ENCODE peak calls at places on chromosomes 2 and 18, in eight cellular contexts. T is A549, C is HepG2, R is fibroblast of mammary gland, B is ovary, U is GM23338, A is AG10803, V is GM12864. P is an unnamed sample.
A peak's percentile ranks its signal among the peaks of the same experiment; 100 is the strongest.

GRCh38 chr2:219309278-219309677 is at the start of gene PTPRN:
- DNase-seq in T (no peak), C (no peak), R (peak; percentile 79), B (no peak), U (peak; percentile 96), A (peak; percentile 40), V (no peak), P (no peak)

GRCh38 chr2:81672923-81673322 is 1368.4 kb upstream of the LRRTM1 start:
- DNase-seq in T (no peak), C (no peak), R (no peak), B (no peak), U (no peak), A (no peak), V (no peak), P (no peak)

GRCh38 chr2:118817469-118817868 is 30.0 kb downstream of the EN1 start:
- DNase-seq in T (no peak), C (no peak), R (no peak), B (no peak), U (no peak), A (no peak), V (no peak), P (no peak)

GRCh38 chr2:10720306-10720705 is 1.1 kb upstream of the ATP6V1C2 start:
- DNase-seq in T (no peak), C (no peak), R (no peak), B (no peak), U (no peak), A (no peak), V (no peak), P (no peak)

GRCh38 chr2:45236268-45236667 is 227.0 kb upstream of the SIX2 start:
- DNase-seq in T (no peak), C (no peak), R (no peak), B (no peak), U (no peak), A (no peak), V (no peak), P (no peak)

GRCh38 chr2:61065706-61066688 is at the start of gene SANBR:
- DNase-seq in T (peak; percentile 75), C (peak; percentile 78), R (peak; percentile 63), B (peak; percentile 81), U (peak; percentile 94), A (peak; percentile 75), V (peak; percentile 37), P (peak; percentile 76)

GRCh38 chr2:120565929-120566328 is 169.7 kb upstream of the GLI2 start:
- DNase-seq in T (no peak), C (peak; percentile 44), R (no peak), B (no peak), U (no peak), A (no peak), V (no peak), P (no peak)

GRCh38 chr2:75064691-75065396 is 106.4 kb downstream of the POLE4 start:
- DNase-seq in T (peak; percentile 42), C (peak; percentile 32), R (peak; percentile 51), B (no peak), U (peak; percentile 77), A (peak; percentile 29), V (peak; percentile 27), P (peak; percentile 67)

GRCh38 chr2:105774781-105775337 is 30.1 kb downstream of the NCK2 start:
- DNase-seq in T (no peak), C (no peak), R (no peak), B (no peak), U (no peak), A (no peak), V (no peak), P (no peak)

GRCh38 chr2:127086800-127087737 is 19.9 kb downstream of the BIN1 start:
- DNase-seq in T (no peak), C (no peak), R (peak; percentile 93), B (peak; percentile 94), U (peak; percentile 67), A (peak; percentile 51), V (no peak), P (peak; percentile 65)

GRCh38 chr2:26649322-26649721 is 8.2 kb upstream of the CIB4 start:
- DNase-seq in T (no peak), C (no peak), R (no peak), B (no peak), U (no peak), A (peak; percentile 16), V (no peak), P (no peak)

GRCh38 chr2:226772389-226773179 is 27.0 kb downstream of the IRS1 start:
- DNase-seq in T (no peak), C (peak; percentile 69), R (no peak), B (no peak), U (no peak), A (no peak), V (peak; percentile 80), P (no peak)

GRCh38 chr18:57003342-57003741 is 143.5 kb upstream of the BOD1L2 start:
- DNase-seq in T (no peak), C (no peak), R (no peak), B (no peak), U (no peak), A (no peak), V (no peak), P (no peak)

GRCh38 chr18:47286776-47287410 is 35.4 kb upstream of the SKOR2 start:
- DNase-seq in T (no peak), C (no peak), R (no peak), B (no peak), U (no peak), A (no peak), V (no peak), P (no peak)

GRCh38 chr18:26649193-26649543 is 100.8 kb upstream of the KCTD1 start:
- DNase-seq in T (no peak), C (no peak), R (no peak), B (no peak), U (no peak), A (no peak), V (no peak), P (no peak)

GRCh38 chr2:240574386-240575100 is 6.3 kb downstream of the RNPEPL1 start:
- DNase-seq in T (no peak), C (no peak), R (no peak), B (no peak), U (no peak), A (no peak), V (no peak), P (no peak)

GRCh38 chr2:120596990-120597594 is 138.6 kb upstream of the GLI2 start:
- DNase-seq in T (no peak), C (no peak), R (peak; percentile 89), B (peak; percentile 45), U (no peak), A (peak; percentile 95), V (no peak), P (no peak)

GRCh38 chr2:160365691-160366367 is 127.8 kb downstream of the RBMS1 start:
- DNase-seq in T (no peak), C (no peak), R (peak; percentile 54), B (no peak), U (no peak), A (peak; percentile 74), V (no peak), P (no peak)

GRCh38 chr2:106181064-106181463 is 13.0 kb downstream of the UXS1 start:
- DNase-seq in T (no peak), C (no peak), R (no peak), B (no peak), U (no peak), A (no peak), V (no peak), P (no peak)

GRCh38 chr2:233418761-233419625 is 64.7 kb downstream of the DGKD start:
- DNase-seq in T (peak; percentile 47), C (no peak), R (peak; percentile 24), B (no peak), U (no peak), A (no peak), V (peak; percentile 60), P (no peak)

DNA sequence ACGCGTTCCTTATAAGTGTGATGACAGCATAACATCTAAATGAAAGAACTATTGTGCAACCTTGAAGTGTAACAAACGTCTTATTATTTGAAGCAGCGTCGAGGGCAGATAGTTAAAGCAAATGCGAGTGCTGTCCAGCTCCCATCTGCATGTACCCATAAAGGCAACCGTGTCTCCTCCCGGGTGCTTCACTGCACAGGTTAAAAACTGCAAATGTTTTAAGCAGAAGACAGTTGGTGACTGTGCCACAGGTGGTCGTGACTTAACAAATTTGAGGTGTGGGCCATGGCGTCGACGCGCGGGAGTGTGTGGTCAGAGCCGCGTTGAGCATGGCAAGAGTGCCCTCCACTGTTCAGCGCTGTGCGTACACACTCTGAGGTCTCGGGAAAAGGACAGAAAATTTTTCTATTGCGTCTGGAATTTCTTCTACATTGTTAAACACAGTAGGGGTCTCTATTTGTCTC is 6.4 kb downstream of the SALL3 start:
- DNase-seq in T (peak; percentile 10), C (peak; percentile 17), R (peak; percentile 6), B (no peak), U (peak; percentile 75), A (no peak), V (no peak), P (peak; percentile 52)
- TF ChIP-seq CTCF in T (peak; percentile 51), C (peak; percentile 80), R (peak; percentile 40), B (no peak), U (peak; percentile 62), A (peak; percentile 43), V (peak; percentile 20), P (peak; percentile 78)

GRCh38 chr2:84927275-84927627 is 21.8 kb downstream of the TMSB10 start:
- DNase-seq in T (no peak), C (no peak), R (no peak), B (no peak), U (no peak), A (no peak), V (no peak), P (no peak)
- TF ChIP-seq CTCF in T (no peak), C (no peak), R (no peak), B (no peak), U (no peak), A (no peak), V (no peak), P (peak; percentile 32)

GRCh38 chr18:76258209-76258608 is 236.8 kb downstream of the ZNF516 start:
- DNase-seq in T (no peak), C (no peak), R (peak; percentile 33), B (no peak), U (no peak), A (no peak), V (no peak), P (no peak)

GRCh38 chr18:76251691-76252090 is 243.4 kb downstream of the ZNF516 start:
- DNase-seq in T (no peak), C (no peak), R (no peak), B (no peak), U (no peak), A (no peak), V (no peak), P (no peak)

GRCh38 chr18:76255070-76255683 is 239.9 kb downstream of the ZNF516 start:
- DNase-seq in T (no peak), C (no peak), R (no peak), B (no peak), U (no peak), A (no peak), V (no peak), P (no peak)

GRCh38 chr18:76256897-76257500 is 238.0 kb downstream of the ZNF516 start:
- DNase-seq in T (peak; percentile 16), C (peak; percentile 22), R (peak; percentile 68), B (peak; percentile 59), U (peak; percentile 71), A (peak; percentile 74), V (no peak), P (no peak)

GRCh38 chr18:76252880-76253279 is 242.2 kb downstream of the ZNF516 start:
- DNase-seq in T (no peak), C (no peak), R (peak; percentile 34), B (no peak), U (peak; percentile 76), A (peak; percentile 10), V (no peak), P (no peak)
- TF ChIP-seq CTCF in T (no peak), C (peak; percentile 38), R (peak; percentile 57), B (no peak), U (peak; percentile 86), A (peak; percentile 62), V (peak; percentile 33), P (peak; percentile 65)

GRCh38 chr2:28155627-28156026 is 237.0 kb upstream of the FOSL2 start:
- DNase-seq in T (peak; percentile 14), C (no peak), R (peak; percentile 26), B (no peak), U (peak; percentile 66), A (no peak), V (no peak), P (no peak)
- TF ChIP-seq CTCF in T (peak; percentile 45), C (peak; percentile 61), R (peak; percentile 69), B (no peak), U (peak; percentile 89), A (peak; percentile 59), V (peak; percentile 64), P (peak; percentile 73)